ENCODE peak calls at places on chromosomes 13 and 19, in eight cellular contexts. N is transverse colon, U is spleen, K is breast epithelium, Z is suprapubic skin, Q is K562, W is stomach, V is upper lobe of left lung. G is an unnamed sample. For H3K36me3, the result is how much of the 10 kb centered on the place peaks cover.

GRCh38 chr19:47111081-47111589 is 2.4 kb downstream of the ZC3H4 start:
- DNase-seq in Q (no peak), K (no peak), W (peak), Z (no peak), V (peak), U (peak), N (peak), G (no peak)

GRCh38 chr19:47109541-47110375 is 3.8 kb downstream of the ZC3H4 start:
- DNase-seq in N (peak), K (no peak), V (peak), W (no peak), Z (no peak), U (peak), Q (peak), G (no peak)

GRCh38 chr19:1038995-1039645 is 787 bp upstream of the ABCA7 start:
- DNase-seq in Z (no peak), Q (no peak), V (no peak), K (no peak), U (peak), N (no peak), W (no peak), G (no peak)

GRCh38 chr13:26563713-26564112 is 6.2 kb downstream of the WASF3 start:
- DNase-seq in W (no peak), Z (no peak), N (no peak), Q (no peak), V (no peak), K (no peak), U (no peak), G (no peak)

GRCh38 chr13:104949840-104950805 is 1585.3 kb downstream of the EFNB2 start:
- DNase-seq in Z (no peak), K (no peak), U (no peak), V (no peak), Q (no peak), W (no peak), N (no peak), G (no peak)

GRCh38 chr13:73273737-73274136 is 214.9 kb downstream of the KLF5 start:
- DNase-seq in U (no peak), W (no peak), K (no peak), Z (no peak), V (no peak), Q (no peak), N (no peak), G (no peak)

GRCh38 chr19:45848922-45849321 is 14.0 kb downstream of the SYMPK start:
- DNase-seq in Z (no peak), U (no peak), V (no peak), K (no peak), Q (no peak), W (no peak), N (no peak), G (no peak)

GRCh38 chr13:42041684-42042035 is 6.8 kb upstream of the DGKH start:
- DNase-seq in Z (no peak), K (peak), V (peak), W (peak), U (no peak), Q (peak), N (peak), G (no peak)

GRCh38 chr19:45901432-45901903 is 945 bp downstream of the MYPOP start:
- DNase-seq in N (peak), U (peak), W (peak), K (no peak), V (peak), Q (no peak), Z (peak), G (no peak)

GRCh38 chr19:46639356-46640061 is 3.5 kb upstream of the GNG8 start:
- DNase-seq in Z (peak), N (peak), K (no peak), U (peak), W (no peak), Q (peak), V (no peak), G (no peak)

GRCh38 chr19:2248136-2249009 is 750 bp upstream of the AMH start:
- DNase-seq in Q (no peak), V (no peak), W (no peak), N (no peak), K (no peak), U (no peak), Z (no peak), G (no peak)

GRCh38 chr19:10110076-10110971 is 1.2 kb upstream of the P2RY11 start:
- DNase-seq in U (no peak), K (no peak), Z (no peak), W (no peak), Q (no peak), V (no peak), N (peak), G (no peak)

GRCh38 chr13:51339354-51339753 is at the start of gene SERPINE3:
- DNase-seq in U (no peak), Q (no peak), N (no peak), K (no peak), V (no peak), Z (no peak), W (no peak), G (no peak)

GRCh38 chr13:98681017-98681416 is 71.5 kb downstream of the SLC15A1 start:
- DNase-seq in N (no peak), W (no peak), Q (no peak), V (no peak), U (no peak), K (no peak), Z (no peak), G (no peak)

GRCh38 chr13:98677398-98677797 is 75.1 kb downstream of the SLC15A1 start:
- DNase-seq in Z (no peak), W (no peak), U (no peak), K (no peak), Q (no peak), V (no peak), N (no peak), G (no peak)

GRCh38 chr13:98675837-98676236 is 76.6 kb downstream of the SLC15A1 start:
- DNase-seq in W (no peak), K (no peak), Z (no peak), Q (no peak), N (no peak), U (no peak), V (no peak), G (no peak)

GRCh38 chr13:98676239-98676638 is 76.2 kb downstream of the SLC15A1 start:
- DNase-seq in Q (no peak), K (no peak), Z (no peak), V (no peak), W (no peak), U (no peak), N (no peak), G (no peak)

DNA sequence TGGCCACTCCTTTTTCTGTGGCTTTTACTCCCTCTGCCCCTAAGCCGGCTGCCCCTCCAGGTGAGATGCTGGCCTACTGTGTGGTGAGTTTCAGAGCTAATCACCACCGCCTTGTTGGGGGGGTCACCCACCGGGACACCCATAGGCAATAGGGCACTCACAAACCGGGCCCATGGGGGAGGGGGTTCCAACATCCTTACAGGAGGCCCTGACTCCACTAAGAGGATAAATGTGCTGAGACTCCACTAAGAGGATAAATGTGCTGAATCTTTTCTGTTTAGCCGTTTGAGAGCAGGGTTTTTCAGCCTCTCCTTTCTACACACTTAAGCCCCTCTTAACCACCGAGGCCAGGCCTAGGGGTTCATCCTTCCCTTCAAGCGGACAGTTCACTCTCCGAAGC is 73.7 kb downstream of the SLC15A1 start:
- DNase-seq in K (no peak), U (no peak), Q (no peak), W (no peak), Z (no peak), N (no peak), V (no peak), G (no peak)
- TF ChIP-seq POLR2AphosphoS5 in K (no peak), U (no peak), Q (no peak), W (no peak), Z (no peak), N (no peak), V (no peak), G (no peak)

GRCh38 chr19:17775245-17775927 is 19.6 kb upstream of the B3GNT3 start:
- DNase-seq in N (peak), K (no peak), V (no peak), Z (no peak), U (no peak), Q (peak), W (peak), G (no peak)

GRCh38 chr19:17779281-17779930 is 15.5 kb upstream of the B3GNT3 start:
- DNase-seq in W (no peak), N (peak), Q (peak), K (peak), U (peak), V (peak), Z (no peak), G (no peak)

GRCh38 chr19:17777840-17778620 is 16.9 kb upstream of the B3GNT3 start:
- DNase-seq in Q (peak), W (peak), V (peak), K (peak), U (peak), Z (no peak), N (peak), G (no peak)

GRCh38 chr19:17778621-17779280 is 16.2 kb upstream of the B3GNT3 start:
- DNase-seq in U (peak), V (no peak), N (no peak), K (no peak), Q (no peak), W (no peak), Z (no peak), G (no peak)

DNA sequence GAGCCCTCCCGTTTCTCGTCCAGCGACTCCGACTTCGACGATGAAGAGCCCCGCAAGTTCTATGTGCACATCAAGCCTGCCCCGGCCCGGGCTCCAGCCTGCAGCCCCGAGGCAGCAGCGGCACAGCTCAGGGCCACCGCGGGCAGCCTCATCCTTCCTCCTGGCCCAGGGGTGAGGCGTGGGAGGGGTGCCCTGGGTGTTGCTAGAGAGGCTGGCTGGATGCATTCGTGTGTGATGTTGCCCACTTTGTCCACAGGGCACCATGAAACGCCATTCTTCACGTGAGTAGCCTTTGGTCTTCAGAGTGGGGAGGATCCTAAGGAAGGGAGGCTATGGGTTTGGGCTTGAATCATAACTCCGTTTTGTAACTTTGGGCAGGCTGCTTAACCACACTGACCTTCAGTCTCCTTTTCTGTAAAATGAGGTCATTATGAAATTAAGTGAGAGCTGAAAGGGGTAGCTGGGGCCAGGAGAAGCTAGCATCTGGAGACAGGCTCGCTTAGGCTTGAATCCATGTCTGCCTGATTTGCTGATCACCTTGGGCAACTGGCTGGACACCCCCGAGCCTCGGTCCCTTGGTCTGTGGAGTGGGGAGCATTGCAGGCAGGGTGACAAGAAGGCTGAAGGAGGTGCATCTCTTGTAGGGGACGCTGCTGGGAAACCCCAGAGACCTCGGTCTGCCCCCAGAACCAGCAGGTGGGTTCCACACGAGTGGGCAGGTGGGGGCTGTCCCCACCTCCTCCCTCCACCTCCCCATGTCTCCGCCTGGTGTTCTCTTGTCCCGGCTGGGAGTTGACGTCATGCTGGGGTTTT is 18.7 kb upstream of the B3GNT3 start:
- DNase-seq in V (peak), W (no peak), Z (no peak), K (no peak), N (no peak), Q (no peak), U (peak), G (no peak)
- H3K36me3 ChIP-seq in V (under half), W (under half), Z (under half), K (under half), N (under half), Q (half or more), U (under half), G (under half)

GRCh38 chr19:16378291-16378889 is 53.8 kb downstream of the KLF2 start:
- DNase-seq in K (no peak), N (no peak), U (peak), Q (no peak), Z (no peak), V (no peak), W (no peak), G (no peak)
- TF ChIP-seq POLR2AphosphoS5 in K (no peak), N (no peak), U (no peak), Q (no peak), Z (no peak), V (no peak), W (no peak), G (no peak)

DNA sequence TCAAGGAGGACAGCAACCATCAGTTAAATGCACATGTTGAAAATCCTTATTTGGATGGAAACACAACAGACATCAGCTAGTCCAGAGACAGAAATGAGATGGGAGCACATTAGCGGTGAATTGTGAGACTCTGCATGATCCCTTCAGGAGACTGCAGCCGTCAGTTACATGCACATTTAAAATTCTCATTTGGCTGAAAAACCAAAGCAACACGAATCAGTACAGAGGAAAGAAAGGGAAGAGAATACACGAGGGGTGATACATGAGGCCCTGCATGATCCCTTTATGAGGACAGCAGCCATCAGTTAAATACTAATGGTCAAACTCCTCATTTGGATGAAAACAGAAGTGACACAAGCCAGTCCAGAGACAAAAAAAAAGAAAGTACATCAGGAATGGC is 123.4 kb downstream of the PTPRS start:
- DNase-seq in Z (no peak), N (no peak), K (no peak), W (no peak), V (no peak), U (no peak), Q (no peak), G (no peak)
- H3K36me3 ChIP-seq in Z (half or more), N (under half), K (under half), W (half or more), V (half or more), U (under half), Q (under half), G (half or more)

GRCh38 chr19:14722127-14722526 is 32.3 kb downstream of the ZNF333 start:
- DNase-seq in U (no peak), Z (no peak), N (no peak), Q (no peak), K (no peak), V (no peak), W (no peak), G (no peak)

GRCh38 chr19:14715841-14716240 is 26.0 kb downstream of the ZNF333 start:
- DNase-seq in Q (no peak), Z (no peak), K (no peak), N (no peak), W (no peak), U (no peak), V (no peak), G (no peak)

GRCh38 chr19:14718522-14719113 is 28.8 kb downstream of the ZNF333 start:
- DNase-seq in K (no peak), N (no peak), V (no peak), Q (no peak), Z (no peak), U (no peak), W (no peak), G (no peak)

DNA sequence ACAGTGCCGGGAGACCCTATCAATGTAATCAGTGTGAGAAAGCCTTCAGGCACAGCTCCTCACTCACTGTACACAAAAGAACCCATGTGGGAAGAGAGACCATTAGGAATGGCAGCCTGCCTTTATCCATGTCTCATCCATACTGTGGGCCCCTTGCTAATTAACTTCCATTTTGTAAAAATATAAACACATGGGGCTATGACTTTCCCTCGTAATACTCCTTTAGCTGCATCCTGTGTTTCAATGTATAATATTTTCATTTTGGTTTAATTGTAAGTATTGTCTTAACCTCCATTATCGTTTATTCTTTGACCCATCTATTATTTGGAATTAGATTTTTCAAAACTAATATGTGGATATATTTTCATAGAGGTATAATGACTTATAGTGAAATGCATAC is 29.3 kb downstream of the ZNF333 start:
- DNase-seq in W (no peak), V (no peak), U (no peak), Z (no peak), Q (no peak), N (no peak), K (no peak), G (no peak)
- TF ChIP-seq POLR2AphosphoS5 in W (no peak), V (no peak), U (no peak), Z (no peak), Q (no peak), N (no peak), K (no peak), G (no peak)

GRCh38 chr19:35656700-35657099 is 8.6 kb downstream of the COX6B1 start:
- DNase-seq in Q (no peak), Z (no peak), K (no peak), U (no peak), V (no peak), W (no peak), N (no peak), G (no peak)

GRCh38 chr19:35655600-35655999 is 7.5 kb downstream of the COX6B1 start:
- DNase-seq in V (no peak), K (no peak), Z (no peak), Q (no peak), U (no peak), N (no peak), W (no peak), G (no peak)

GRCh38 chr19:35661995-35662340 is 4.3 kb upstream of the UPK1A start:
- DNase-seq in N (no peak), Z (no peak), V (no peak), U (no peak), Q (no peak), K (no peak), W (no peak), G (no peak)

GRCh38 chr19:35663981-35664380 is 2.3 kb upstream of the UPK1A start:
- DNase-seq in W (no peak), V (no peak), Q (no peak), K (no peak), N (no peak), U (no peak), Z (no peak), G (no peak)

GRCh38 chr19:35657904-35658700 is 8.2 kb upstream of the UPK1A start:
- DNase-seq in V (no peak), Q (no peak), U (no peak), W (no peak), K (no peak), N (no peak), Z (no peak), G (no peak)
- H3K36me3 ChIP-seq in V (half or more), Q (under half), U (half or more), W (half or more), K (under half), N (under half), Z (half or more), G (under half)

GRCh38 chr19:3975637-3976087 is 4.8 kb upstream of the DAPK3 start:
- DNase-seq in Q (no peak), W (no peak), Z (no peak), N (no peak), K (no peak), V (no peak), U (no peak), G (no peak)

GRCh38 chr19:3978145-3978544 is 7.1 kb downstream of the EEF2 start:
- DNase-seq in Q (no peak), V (no peak), U (no peak), Z (no peak), N (no peak), K (no peak), W (no peak), G (no peak)

GRCh38 chr19:3976495-3977241 is 5.8 kb upstream of the DAPK3 start:
- DNase-seq in W (no peak), Z (peak), U (no peak), Q (no peak), K (peak), V (no peak), N (no peak), G (no peak)

GRCh38 chr19:3979289-3979673 is 6.0 kb downstream of the EEF2 start:
- DNase-seq in K (peak), U (no peak), W (no peak), Q (no peak), N (no peak), Z (peak), V (no peak), G (no peak)

DNA sequence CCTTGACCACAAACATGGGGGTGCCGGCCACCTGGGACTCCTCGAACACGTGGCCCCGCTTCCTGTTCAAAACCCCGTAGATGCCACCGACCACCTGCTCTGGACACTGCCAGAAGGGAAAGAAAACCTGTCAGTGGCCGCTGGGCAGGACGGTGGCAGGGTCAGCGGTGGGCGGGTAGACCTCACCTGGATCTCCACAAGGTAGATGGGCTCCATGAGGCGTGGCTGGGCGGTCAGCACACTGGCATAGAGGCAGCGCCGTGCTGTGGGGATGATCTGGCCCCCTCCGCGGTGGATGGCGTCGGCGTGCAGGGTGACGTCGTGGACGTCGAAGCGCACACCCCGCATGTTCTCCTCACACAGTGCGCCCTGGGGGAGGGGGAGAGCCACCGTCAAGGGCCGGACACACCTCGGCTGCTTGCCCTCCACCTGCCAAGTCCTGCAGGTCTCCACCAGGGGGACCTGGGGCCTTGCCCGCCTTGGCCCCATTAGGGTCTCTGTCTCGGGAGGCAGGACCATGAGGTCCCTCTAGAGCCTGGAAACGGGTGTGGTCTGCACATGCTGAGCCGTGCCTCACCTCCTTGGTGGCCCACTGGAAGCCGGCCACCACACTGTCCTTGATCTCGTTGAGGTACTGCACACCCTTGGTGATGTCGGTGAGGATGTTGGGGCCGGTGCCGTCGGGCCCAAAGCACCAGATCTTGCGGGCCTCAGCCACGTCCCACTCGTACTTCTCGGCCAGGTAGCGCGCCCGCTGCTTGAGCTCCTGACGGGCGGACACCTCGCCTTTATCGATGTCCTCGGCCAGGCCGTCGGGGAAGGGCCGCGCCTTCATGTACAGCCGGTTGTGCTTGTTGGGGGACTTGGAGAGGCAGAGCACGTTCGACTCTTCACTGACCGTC is 6.6 kb upstream of the DAPK3 start:
- DNase-seq in Z (peak), K (peak), V (no peak), U (no peak), W (no peak), N (no peak), Q (no peak), G (no peak)
- TF ChIP-seq POLR2AphosphoS5 in Z (no peak), K (peak), V (no peak), U (peak), W (no peak), N (no peak), Q (peak), G (no peak)

G was measured in SK-N-MC.